ENCODE peak calls at places on chromosomes 5 and 9, in four cellular contexts. Q, X, B and L are unnamed samples.

GRCh38 chr5:137888489-137888874 is 775 bp upstream of the PKD2L2 start:
- DNase-seq in Q (no peak), X (no peak), B (no peak), L (no peak)

GRCh38 chr5:82421119-82421518 is 143.0 kb upstream of the RPS23 start:
- DNase-seq in Q (peak; percentile 64), X (no peak), B (no peak), L (no peak)

GRCh38 chr9:20898885-20899554 is 132.4 kb downstream of the HACD4 start:
- DNase-seq in Q (no peak), X (no peak), B (no peak), L (no peak)

GRCh38 chr9:3962467-3962866 is 337.4 kb downstream of the GLIS3 start:
- DNase-seq in Q (peak; percentile 12), X (no peak), B (no peak), L (peak; percentile 2)

GRCh38 chr5:132059696-132060500 is 557 bp upstream of the IL3 start:
- DNase-seq in Q (no peak), X (no peak), B (peak; percentile 6), L (no peak)

GRCh38 chr5:91357012-91357634 is 26.0 kb downstream of the ARRDC3 start:
- DNase-seq in Q (no peak), X (no peak), B (no peak), L (peak; percentile 49)

GRCh38 chr5:154273028-154273617 is 82.6 kb downstream of the GALNT10 start:
- DNase-seq in Q (no peak), X (no peak), B (no peak), L (no peak)

GRCh38 chr9:134492721-134493470 is 148.7 kb upstream of the COL5A1 start:
- DNase-seq in Q (no peak), X (no peak), B (no peak), L (no peak)

GRCh38 chr5:110873773-110874437 is 135.1 kb downstream of the SLC25A46 start:
- DNase-seq in Q (no peak), X (no peak), B (no peak), L (no peak)

GRCh38 chr9:128689820-128690683 is 1.0 kb downstream of the SET start:
- DNase-seq in Q (no peak), X (no peak), B (no peak), L (no peak)

GRCh38 chr5:36657563-36657995 is 51.2 kb downstream of the SLC1A3 start:
- DNase-seq in Q (peak; percentile 81), X (no peak), B (no peak), L (no peak)

GRCh38 chr9:120885968-120886367 is 9.0 kb upstream of the PHF19 start:
- DNase-seq in Q (no peak), X (no peak), B (no peak), L (no peak)

GRCh38 chr5:94153736-94154450 is 412.5 kb upstream of the POU5F2 start:
- DNase-seq in Q (no peak), X (no peak), B (no peak), L (no peak)

GRCh38 chr5:34452170-34452828 is 203.8 kb upstream of the RAI14 start:
- DNase-seq in Q (no peak), X (peak; percentile 63), B (no peak), L (peak; percentile 30)

GRCh38 chr5:180830253-180831138 is 27.9 kb upstream of the MGAT1 start:
- DNase-seq in Q (no peak), X (peak; percentile 24), B (peak; percentile 79), L (no peak)

GRCh38 chr5:53067641-53068040 is 41.9 kb downstream of the MOCS2 start:
- DNase-seq in Q (no peak), X (no peak), B (no peak), L (no peak)

GRCh38 chr9:21047315-21047714 is 15.9 kb upstream of the HACD4 start:
- DNase-seq in Q (no peak), X (no peak), B (no peak), L (no peak)

GRCh38 chr9:26811106-26811505 is 81.5 kb downstream of the CAAP1 start:
- DNase-seq in Q (no peak), X (no peak), B (no peak), L (no peak)

GRCh38 chr5:73693573-73694061 is 67.6 kb downstream of the ARHGEF28 start:
- DNase-seq in Q (no peak), X (no peak), B (no peak), L (no peak)

GRCh38 chr5:137902389-137903133 is 13.3 kb downstream of the PKD2L2 start:
- DNase-seq in Q (no peak), X (no peak), B (no peak), L (no peak)

GRCh38 chr5:74367241-74367733 is 273.2 kb downstream of the ENC1 start:
- DNase-seq in Q (no peak), X (no peak), B (no peak), L (no peak)

GRCh38 chr9:84146893-84147705 is 166.5 kb downstream of the RMI1 start:
- DNase-seq in Q (no peak), X (no peak), B (no peak), L (no peak)

GRCh38 chr5:8848997-8849585 is 696.8 kb downstream of the SEMA5A start:
- DNase-seq in Q (no peak), X (no peak), B (no peak), L (no peak)

GRCh38 chr5:112420111-112420864 is 1.2 kb upstream of the EPB41L4A start:
- DNase-seq in Q (peak; percentile 85), X (peak; percentile 60), B (no peak), L (no peak)

GRCh38 chr5:155004138-155004744 is 9.3 kb upstream of the KIF4B start:
- DNase-seq in Q (peak; percentile 10), X (no peak), B (no peak), L (no peak)